ENCODE peak calls at places on chromosomes 16 and 17, in eight cellular contexts. One of them, this sample, is unnamed.

GRCh38 chr17:65609749-65610148 is 48.3 kb upstream of the AXIN2 start:
- DNase-seq in left colon: peak
- DNase-seq in fibroblast of lung: peak
- DNase-seq in EL: no peak
- DNase-seq in naive thymus-derived CD8-positive, alpha-beta T cell: no peak
- DNase-seq in T-helper 1 cell: no peak
- DNase-seq in Right ventricle myocardium superior: no peak
- DNase-seq in NCI-H1105: no peak
- DNase-seq in this sample: no peak

GRCh38 chr17:41654134-41654907 is 29.9 kb upstream of the KRT17 start:
- DNase-seq in left colon: peak
- DNase-seq in fibroblast of lung: no peak
- DNase-seq in EL: no peak
- DNase-seq in naive thymus-derived CD8-positive, alpha-beta T cell: no peak
- DNase-seq in T-helper 1 cell: no peak
- DNase-seq in Right ventricle myocardium superior: peak
- DNase-seq in NCI-H1105: peak
- DNase-seq in this sample: no peak

GRCh38 chr17:35460354-35460851 is 11.8 kb upstream of the SLFN13 start:
- DNase-seq in left colon: peak
- DNase-seq in fibroblast of lung: no peak
- DNase-seq in EL: no peak
- DNase-seq in naive thymus-derived CD8-positive, alpha-beta T cell: peak
- DNase-seq in T-helper 1 cell: peak
- DNase-seq in Right ventricle myocardium superior: peak
- DNase-seq in NCI-H1105: no peak
- DNase-seq in this sample: no peak

GRCh38 chr17:77857613-77858012 is 100.9 kb upstream of the TNRC6C start:
- DNase-seq in left colon: no peak
- DNase-seq in fibroblast of lung: no peak
- DNase-seq in EL: no peak
- DNase-seq in naive thymus-derived CD8-positive, alpha-beta T cell: no peak
- DNase-seq in T-helper 1 cell: no peak
- DNase-seq in Right ventricle myocardium superior: no peak
- DNase-seq in NCI-H1105: no peak
- DNase-seq in this sample: no peak

GRCh38 chr16:84132527-84133285 is 12.3 kb downstream of the HSDL1 start:
- DNase-seq in left colon: no peak
- DNase-seq in fibroblast of lung: no peak
- DNase-seq in EL: no peak
- DNase-seq in naive thymus-derived CD8-positive, alpha-beta T cell: no peak
- DNase-seq in T-helper 1 cell: no peak
- DNase-seq in Right ventricle myocardium superior: no peak
- DNase-seq in NCI-H1105: no peak
- DNase-seq in this sample: no peak

GRCh38 chr16:50306287-50306686 is 39.9 kb downstream of the ADCY7 start:
- DNase-seq in left colon: no peak
- DNase-seq in fibroblast of lung: no peak
- DNase-seq in EL: no peak
- DNase-seq in naive thymus-derived CD8-positive, alpha-beta T cell: no peak
- DNase-seq in T-helper 1 cell: no peak
- DNase-seq in Right ventricle myocardium superior: peak
- DNase-seq in NCI-H1105: no peak
- DNase-seq in this sample: no peak

GRCh38 chr16:87847785-87848675 is 21.3 kb downstream of the SLC7A5 start:
- DNase-seq in left colon: no peak
- DNase-seq in fibroblast of lung: no peak
- DNase-seq in EL: no peak
- DNase-seq in naive thymus-derived CD8-positive, alpha-beta T cell: no peak
- DNase-seq in T-helper 1 cell: no peak
- DNase-seq in Right ventricle myocardium superior: no peak
- DNase-seq in NCI-H1105: no peak
- DNase-seq in this sample: no peak

GRCh38 chr16:12539185-12539929 is 264.3 kb downstream of the CPPED1 start:
- DNase-seq in left colon: no peak
- DNase-seq in fibroblast of lung: peak
- DNase-seq in EL: peak
- DNase-seq in naive thymus-derived CD8-positive, alpha-beta T cell: no peak
- DNase-seq in T-helper 1 cell: no peak
- DNase-seq in Right ventricle myocardium superior: no peak
- DNase-seq in NCI-H1105: no peak
- DNase-seq in this sample: peak

GRCh38 chr17:81648013-81648706 is 8.2 kb downstream of the PDE6G start:
- DNase-seq in left colon: no peak
- DNase-seq in fibroblast of lung: no peak
- DNase-seq in EL: no peak
- DNase-seq in naive thymus-derived CD8-positive, alpha-beta T cell: no peak
- DNase-seq in T-helper 1 cell: no peak
- DNase-seq in Right ventricle myocardium superior: no peak
- DNase-seq in NCI-H1105: no peak
- DNase-seq in this sample: no peak

GRCh38 chr17:9361572-9361955 is 214.1 kb downstream of the STX8 start:
- DNase-seq in left colon: no peak
- DNase-seq in fibroblast of lung: no peak
- DNase-seq in EL: no peak
- DNase-seq in naive thymus-derived CD8-positive, alpha-beta T cell: no peak
- DNase-seq in T-helper 1 cell: no peak
- DNase-seq in Right ventricle myocardium superior: no peak
- DNase-seq in NCI-H1105: no peak
- DNase-seq in this sample: no peak

GRCh38 chr16:28297784-28298510 is 5.6 kb downstream of the SBK1 start:
- DNase-seq in left colon: no peak
- DNase-seq in fibroblast of lung: no peak
- DNase-seq in EL: no peak
- DNase-seq in naive thymus-derived CD8-positive, alpha-beta T cell: no peak
- DNase-seq in T-helper 1 cell: no peak
- DNase-seq in Right ventricle myocardium superior: no peak
- DNase-seq in NCI-H1105: no peak
- DNase-seq in this sample: no peak

GRCh38 chr17:7239091-7240027 is at the start of gene PHF23:
- DNase-seq in left colon: peak
- DNase-seq in fibroblast of lung: peak
- DNase-seq in EL: peak
- DNase-seq in naive thymus-derived CD8-positive, alpha-beta T cell: peak
- DNase-seq in T-helper 1 cell: peak
- DNase-seq in Right ventricle myocardium superior: peak
- DNase-seq in NCI-H1105: peak
- DNase-seq in this sample: peak

GRCh38 chr17:57962441-57963148 is 7.4 kb upstream of the CUEDC1 start:
- DNase-seq in left colon: no peak
- DNase-seq in fibroblast of lung: no peak
- DNase-seq in EL: no peak
- DNase-seq in naive thymus-derived CD8-positive, alpha-beta T cell: no peak
- DNase-seq in T-helper 1 cell: no peak
- DNase-seq in Right ventricle myocardium superior: no peak
- DNase-seq in NCI-H1105: no peak
- DNase-seq in this sample: no peak

GRCh38 chr17:74960739-74961342 is 11.7 kb downstream of the HID1 start:
- DNase-seq in left colon: no peak
- DNase-seq in fibroblast of lung: peak
- DNase-seq in EL: no peak
- DNase-seq in naive thymus-derived CD8-positive, alpha-beta T cell: peak
- DNase-seq in T-helper 1 cell: no peak
- DNase-seq in Right ventricle myocardium superior: no peak
- DNase-seq in NCI-H1105: no peak
- DNase-seq in this sample: no peak

GRCh38 chr17:77741109-77741508 is 217.4 kb upstream of the TNRC6C start:
- DNase-seq in left colon: peak
- DNase-seq in fibroblast of lung: no peak
- DNase-seq in EL: no peak
- DNase-seq in naive thymus-derived CD8-positive, alpha-beta T cell: peak
- DNase-seq in T-helper 1 cell: no peak
- DNase-seq in Right ventricle myocardium superior: no peak
- DNase-seq in NCI-H1105: no peak
- DNase-seq in this sample: no peak

GRCh38 chr17:4142107-4142900 is 526 bp downstream of the ZZEF1 start:
- DNase-seq in left colon: peak
- DNase-seq in fibroblast of lung: peak
- DNase-seq in EL: peak
- DNase-seq in naive thymus-derived CD8-positive, alpha-beta T cell: no peak
- DNase-seq in T-helper 1 cell: peak
- DNase-seq in Right ventricle myocardium superior: peak
- DNase-seq in NCI-H1105: no peak
- DNase-seq in this sample: no peak

GRCh38 chr17:4931974-4932373 is at the start of gene GP1BA:
- DNase-seq in left colon: no peak
- DNase-seq in fibroblast of lung: no peak
- DNase-seq in EL: no peak
- DNase-seq in naive thymus-derived CD8-positive, alpha-beta T cell: no peak
- DNase-seq in T-helper 1 cell: no peak
- DNase-seq in Right ventricle myocardium superior: no peak
- DNase-seq in NCI-H1105: no peak
- DNase-seq in this sample: no peak

GRCh38 chr17:65985571-65985970 is 206.4 kb downstream of the CEP112 start:
- DNase-seq in left colon: no peak
- DNase-seq in fibroblast of lung: no peak
- DNase-seq in EL: no peak
- DNase-seq in naive thymus-derived CD8-positive, alpha-beta T cell: no peak
- DNase-seq in T-helper 1 cell: no peak
- DNase-seq in Right ventricle myocardium superior: no peak
- DNase-seq in NCI-H1105: no peak
- DNase-seq in this sample: no peak

GRCh38 chr17:29451338-29451737 is 61.2 kb downstream of the TAOK1 start:
- DNase-seq in left colon: no peak
- DNase-seq in fibroblast of lung: no peak
- DNase-seq in EL: no peak
- DNase-seq in naive thymus-derived CD8-positive, alpha-beta T cell: no peak
- DNase-seq in T-helper 1 cell: no peak
- DNase-seq in Right ventricle myocardium superior: no peak
- DNase-seq in NCI-H1105: no peak
- DNase-seq in this sample: no peak

GRCh38 chr17:42844761-42845555 is 578 bp downstream of the AOC2 start:
- DNase-seq in left colon: no peak
- DNase-seq in fibroblast of lung: no peak
- DNase-seq in EL: no peak
- DNase-seq in naive thymus-derived CD8-positive, alpha-beta T cell: no peak
- DNase-seq in T-helper 1 cell: no peak
- DNase-seq in Right ventricle myocardium superior: no peak
- DNase-seq in NCI-H1105: no peak
- DNase-seq in this sample: no peak

GRCh38 chr17:80363120-80363515 is 51.8 kb upstream of the ENDOV start:
- DNase-seq in left colon: no peak
- DNase-seq in fibroblast of lung: peak
- DNase-seq in EL: no peak
- DNase-seq in naive thymus-derived CD8-positive, alpha-beta T cell: no peak
- DNase-seq in T-helper 1 cell: no peak
- DNase-seq in Right ventricle myocardium superior: no peak
- DNase-seq in NCI-H1105: no peak
- DNase-seq in this sample: no peak

GRCh38 chr17:70668276-70668937 is 499.1 kb downstream of the KCNJ2 start:
- DNase-seq in left colon: peak
- DNase-seq in fibroblast of lung: no peak
- DNase-seq in EL: no peak
- DNase-seq in naive thymus-derived CD8-positive, alpha-beta T cell: no peak
- DNase-seq in T-helper 1 cell: no peak
- DNase-seq in Right ventricle myocardium superior: no peak
- DNase-seq in NCI-H1105: no peak
- DNase-seq in this sample: no peak

This sample was measured in SHP77.